ENCODE peak calls at places on chromosomes 1 and 21, in eight cellular contexts. B, J, G, K, D, F, N and Y are unnamed samples.

GRCh38 chr21:45403133-45403824 is 1.7 kb upstream of the COL18A1 start:
- DNase-seq in B (no peak), J (no peak), G (peak), K (no peak), D (no peak), F (peak), N (peak), Y (peak)

GRCh38 chr1:185645686-185646085 is 88.5 kb upstream of the HMCN1 start:
- DNase-seq in B (no peak), J (no peak), G (no peak), K (no peak), D (no peak), F (no peak), N (no peak), Y (no peak)

GRCh38 chr1:51671527-51672325 is 54.8 kb downstream of the OSBPL9 start:
- DNase-seq in B (no peak), J (no peak), G (no peak), K (no peak), D (no peak), F (no peak), N (no peak), Y (no peak)

GRCh38 chr1:228860911-228861829 is 125.9 kb downstream of the RHOU start:
- DNase-seq in B (no peak), J (no peak), G (peak), K (no peak), D (peak), F (no peak), N (no peak), Y (peak)

GRCh38 chr1:245469734-245470133 is 314.9 kb downstream of the KIF26B start:
- DNase-seq in B (no peak), J (no peak), G (peak), K (no peak), D (no peak), F (no peak), N (no peak), Y (no peak)

GRCh38 chr1:163668472-163668871 is 346.7 kb downstream of the NUF2 start:
- DNase-seq in B (no peak), J (no peak), G (no peak), K (no peak), D (no peak), F (no peak), N (no peak), Y (no peak)

GRCh38 chr1:91080650-91081049 is 58.8 kb upstream of the ZNF644 start:
- DNase-seq in B (no peak), J (no peak), G (peak), K (no peak), D (no peak), F (no peak), N (no peak), Y (no peak)

GRCh38 chr1:165542647-165543046 is 1.2 kb upstream of the LRRC52 start:
- DNase-seq in B (no peak), J (no peak), G (no peak), K (no peak), D (no peak), F (no peak), N (no peak), Y (no peak)

GRCh38 chr1:91737650-91738049 is 148.3 kb downstream of the TGFBR3 start:
- DNase-seq in B (no peak), J (no peak), G (no peak), K (no peak), D (no peak), F (no peak), N (no peak), Y (no peak)

GRCh38 chr1:211613108-211613947 is 34.4 kb upstream of the SLC30A1 start:
- DNase-seq in B (no peak), J (no peak), G (peak), K (peak), D (peak), F (peak), N (peak), Y (peak)

GRCh38 chr21:42923553-42924432 is 1.6 kb downstream of the ERVH48-1 start:
- DNase-seq in B (peak), J (no peak), G (peak), K (peak), D (peak), F (no peak), N (peak), Y (peak)